ENCODE peak calls at places on chromosome 16, in four cellular contexts. U is H9, P is mesendoderm, F is H1. Z is an unnamed sample.

GRCh38 chr16:78684040-78684611 is 584.7 kb downstream of the WWOX start:
- DNase-seq in U (no peak), P (no peak), F (no peak), Z (peak; percentile 43)

GRCh38 chr16:82507271-82507670 is 119.5 kb upstream of the CDH13 start:
- DNase-seq in U (peak; percentile 33), P (peak; percentile 29), F (no peak), Z (no peak)

GRCh38 chr16:30948956-30949654 is at the start of gene ORAI3:
- DNase-seq in U (peak; percentile 77), P (peak; percentile 74), F (peak; percentile 79), Z (peak; percentile 44)

GRCh38 chr16:30004811-30005242 is 6.0 kb downstream of the DOC2A start:
- DNase-seq in U (no peak), P (no peak), F (no peak), Z (no peak)

GRCh38 chr16:26795184-26795583 is 271.5 kb upstream of the C16orf82 start:
- DNase-seq in U (peak; percentile 42), P (peak; percentile 58), F (no peak), Z (no peak)

GRCh38 chr16:59543641-59544040 is 809.5 kb upstream of the GOT2 start:
- DNase-seq in U (no peak), P (no peak), F (no peak), Z (peak; percentile 78)

GRCh38 chr16:57224651-57225335 is 20.3 kb upstream of the ARL2BP start:
- DNase-seq in U (no peak), P (no peak), F (no peak), Z (no peak)

GRCh38 chr16:12027091-12027490 is 50.6 kb downstream of the SNX29 start:
- DNase-seq in U (peak; percentile 64), P (peak; percentile 24), F (no peak), Z (no peak)

GRCh38 chr16:58464916-58465731 is 34.8 kb upstream of the NDRG4 start:
- DNase-seq in U (peak; percentile 75), P (peak; percentile 78), F (no peak), Z (no peak)

GRCh38 chr16:68089067-68089466 is 3.9 kb downstream of the NFATC3 start:
- DNase-seq in U (no peak), P (no peak), F (no peak), Z (no peak)
- H4K5ac ChIP-seq in U (no peak overlapping the region), P (no peak overlapping the region), F (no peak overlapping the region), Z (no peak overlapping the region)

GRCh38 chr16:74560912-74561311 is 46.0 kb downstream of the GLG1 start:
- DNase-seq in U (no peak), P (no peak), F (no peak), Z (no peak)
- H4K5ac ChIP-seq in U (no peak overlapping the region), P (no peak overlapping the region), F (no peak overlapping the region), Z (no peak overlapping the region)

DNA sequence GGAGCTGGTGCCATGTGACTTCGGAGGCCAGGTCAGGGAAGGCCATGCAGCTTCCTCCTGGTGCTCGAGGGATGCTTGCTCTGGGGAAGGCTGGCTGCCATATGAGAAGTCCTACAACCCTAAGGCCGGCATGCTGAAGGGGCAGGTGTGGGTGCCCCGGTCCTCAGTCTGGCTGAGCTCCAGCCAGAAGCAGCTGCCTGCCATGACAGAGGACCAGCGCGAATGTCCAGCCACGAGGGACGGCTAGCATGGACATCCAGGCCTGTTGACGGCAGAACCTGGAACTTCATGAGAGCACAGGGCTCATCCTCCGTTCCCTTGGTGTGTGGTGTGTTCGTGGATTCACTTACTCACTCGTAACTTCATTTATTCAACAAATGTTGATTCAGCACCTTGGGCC is 140.6 kb downstream of the IRF8 start:
- DNase-seq in U (no peak), P (no peak), F (no peak), Z (no peak)
- H4K5ac ChIP-seq in U (no peak overlapping the region), P (no peak overlapping the region), F (no peak overlapping the region), Z (no peak overlapping the region)

GRCh38 chr16:1757714-1758461 is 13.5 kb downstream of the NME3 start:
- DNase-seq in U (no peak), P (no peak), F (no peak), Z (no peak)
- H4K5ac ChIP-seq in U (no peak overlapping the region), P (no peak overlapping the region), F (no peak overlapping the region), Z (no peak overlapping the region)

GRCh38 chr16:53219795-53220194 is 165.0 kb downstream of the CHD9 start:
- DNase-seq in U (no peak), P (no peak), F (no peak), Z (peak; percentile 69)
- H4K5ac ChIP-seq in U (no peak overlapping the region), P (no peak overlapping the region), F (no peak overlapping the region), Z (no peak overlapping the region)

GRCh38 chr16:69110406-69110805 is 5.0 kb downstream of the HAS3 start:
- DNase-seq in U (no peak), P (no peak), F (no peak), Z (no peak)
- H4K5ac ChIP-seq in U (no peak overlapping the region), P (no peak overlapping the region), F (no peak overlapping the region), Z (no peak overlapping the region)

Z was measured in IMR-90.